ENCODE peak calls at places on chromosomes 6 and 20, in five cellular contexts. B, V, I, T and C are unnamed samples. For H3K4me1, the result is how much of the 10 kb centered on the place peaks cover.

GRCh38 chr20:57399587-57400261 is 8.5 kb downstream of the RBM38 start:
- DNase-seq in B (no peak), V (peak), T (no peak), I (no peak), C (peak)

GRCh38 chr6:158474961-158475343 is 84.9 kb upstream of the TMEM181 start:
- DNase-seq in V (no peak), I (peak), B (no peak), T (no peak), C (no peak)

GRCh38 chr6:70673601-70674000 is 5.9 kb downstream of the SMAP1 start:
- DNase-seq in I (no peak), V (no peak), T (no peak), B (peak), C (no peak)

GRCh38 chr6:152170702-152171667 is 363.5 kb downstream of the ESR1 start:
- DNase-seq in V (no peak), T (no peak), B (peak), I (peak), C (no peak)

GRCh38 chr6:26576407-26576843 is 20.3 kb upstream of the ABT1 start:
- DNase-seq in V (no peak), B (no peak), T (no peak), I (no peak), C (no peak)

GRCh38 chr6:40947876-40948514 is 91.0 kb downstream of the UNC5CL start:
- DNase-seq in I (no peak), T (no peak), B (peak), V (no peak), C (no peak)

GRCh38 chr6:106087548-106088325 is 1.6 kb downstream of the PRDM1 start:
- DNase-seq in T (peak), V (no peak), I (no peak), B (peak), C (no peak)

GRCh38 chr6:162974685-162975084 is 246.9 kb downstream of the PACRG start:
- DNase-seq in T (no peak), I (no peak), B (no peak), V (no peak), C (no peak)

GRCh38 chr6:80771941-80772340 is 665.5 kb downstream of the BCKDHB start:
- DNase-seq in T (peak), B (peak), I (no peak), V (no peak), C (no peak)

GRCh38 chr6:21804941-21805610 is 211.5 kb downstream of the SOX4 start:
- DNase-seq in V (no peak), T (peak), I (no peak), B (no peak), C (peak)

GRCh38 chr6:44005507-44005903 is 121.7 kb downstream of the MRPL14 start:
- DNase-seq in T (no peak), V (no peak), I (no peak), B (no peak), C (no peak)

GRCh38 chr20:44496976-44497375 is 21.3 kb downstream of the TTPAL start:
- DNase-seq in T (no peak), V (no peak), B (no peak), I (no peak), C (no peak)

GRCh38 chr6:52415917-52416628 is 4.1 kb upstream of the EFHC1 start:
- DNase-seq in I (no peak), B (no peak), V (no peak), T (no peak), C (no peak)

GRCh38 chr6:169494038-169494437 is 207.8 kb downstream of the WDR27 start:
- DNase-seq in I (no peak), T (no peak), B (no peak), V (no peak), C (no peak)

GRCh38 chr20:10984899-10985298 is 311.1 kb upstream of the JAG1 start:
- DNase-seq in B (no peak), T (no peak), V (no peak), I (no peak), C (no peak)

GRCh38 chr20:53142651-53143177 is 170.6 kb downstream of the TSHZ2 start:
- DNase-seq in I (no peak), V (no peak), B (no peak), T (peak), C (peak)

GRCh38 chr6:128395596-128395995 is 124.8 kb downstream of the PTPRK start:
- DNase-seq in V (no peak), T (no peak), I (no peak), B (no peak), C (no peak)

DNA sequence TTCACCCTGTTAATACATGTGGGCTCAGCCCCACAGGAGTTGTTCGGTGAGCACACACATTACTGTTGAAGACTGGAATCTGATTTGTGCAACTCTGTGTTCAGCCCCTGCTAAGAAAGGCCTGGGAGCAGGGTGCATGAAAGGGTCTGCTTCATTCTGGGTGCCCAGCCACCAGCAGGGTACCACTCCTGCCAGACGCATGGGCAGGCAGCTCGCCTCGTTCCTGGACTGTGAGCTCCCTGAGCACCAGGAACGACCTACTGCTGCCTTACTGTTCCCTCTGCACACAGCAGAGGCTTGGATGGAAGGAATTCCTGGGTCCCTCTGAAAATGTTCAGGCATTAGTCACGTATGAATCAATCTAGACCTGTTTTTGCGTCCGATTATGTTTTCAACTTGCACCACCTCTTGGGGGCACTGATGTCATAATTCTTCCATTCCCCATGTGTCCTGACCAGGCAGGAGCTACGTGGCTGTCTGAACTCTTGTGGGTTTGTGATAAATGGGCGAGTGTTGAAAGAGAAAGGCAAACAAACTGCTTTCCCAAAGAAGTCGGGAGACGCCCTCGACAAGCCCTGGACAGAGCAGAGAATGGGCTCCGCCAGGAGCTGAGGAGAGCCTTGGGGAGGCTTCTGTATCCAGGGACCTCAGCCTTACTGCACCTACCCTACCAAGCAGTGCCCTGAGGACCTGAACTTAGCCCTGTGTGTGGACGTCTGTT is 123.9 kb downstream of the LY86 start:
- DNase-seq in B (no peak), T (no peak), I (peak), V (no peak), C (no peak)
- H3K4me1 ChIP-seq in B (under half), T (under half), I (under half), V (under half), C (under half)

GRCh38 chr6:18391018-18391417 is 3.9 kb downstream of the RNF144B start:
- DNase-seq in B (no peak), T (no peak), I (no peak), V (no peak), C (no peak)
- H3K4me3 ChIP-seq in B (no peak), T (no peak), I (no peak), V (peak), C (no peak)

DNA sequence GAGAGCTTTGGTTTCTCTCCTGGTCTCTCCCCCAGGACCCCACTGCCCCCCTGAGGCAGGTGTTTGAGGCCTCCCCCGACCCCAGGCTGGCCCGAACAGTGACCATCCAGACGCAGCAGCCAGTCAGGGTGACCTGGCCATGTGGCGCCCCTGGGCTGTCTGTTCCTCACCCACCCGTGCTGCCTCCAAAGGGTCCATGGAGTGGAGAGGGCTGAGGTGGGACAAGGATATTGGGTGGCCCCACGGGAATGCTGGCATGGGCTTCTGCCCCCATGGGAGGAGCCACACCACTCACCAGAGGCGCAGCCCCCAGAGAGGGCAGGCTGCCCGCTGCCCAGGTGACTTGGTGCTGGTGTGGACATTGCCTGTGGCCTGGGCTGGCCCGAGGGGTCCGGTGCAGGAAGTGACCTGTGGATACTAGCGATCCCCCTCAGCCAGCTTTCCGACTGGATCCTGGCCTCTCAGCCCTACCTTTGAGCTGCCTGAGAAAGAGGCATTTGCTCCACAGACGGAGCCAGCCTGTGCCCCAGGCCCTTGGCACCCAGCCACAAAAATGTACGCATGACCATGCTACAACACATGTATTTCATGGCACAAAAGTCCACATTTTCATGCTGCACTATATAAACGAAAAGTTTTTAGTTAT is 50.8 kb downstream of the BCAS4 start:
- DNase-seq in V (no peak), B (no peak), I (no peak), T (no peak), C (no peak)
- H3K27ac ChIP-seq in V (no peak), B (no peak), I (no peak), T (no peak), C (no peak)

GRCh38 chr6:138032571-138032970 is 74.6 kb downstream of the PERP start:
- DNase-seq in V (no peak), B (no peak), T (no peak), I (no peak), C (no peak)
- H3K4me1 ChIP-seq in V (under half), B (under half), T (under half), I (under half), C (under half)

GRCh38 chr6:50520862-50521261 is 192.5 kb upstream of the TFAP2D start:
- DNase-seq in V (no peak), T (peak), B (peak), I (no peak), C (no peak)
- H3K4me3 ChIP-seq in V (no peak), T (no peak), B (no peak), I (no peak), C (no peak)

GRCh38 chr6:4943716-4944115 is 60.1 kb downstream of the RPP40 start:
- DNase-seq in T (no peak), B (no peak), I (no peak), V (no peak), C (no peak)

GRCh38 chr6:4944325-4944724 is 59.5 kb downstream of the RPP40 start:
- DNase-seq in I (no peak), B (no peak), V (no peak), T (no peak), C (no peak)

GRCh38 chr6:4940416-4940815 is 63.4 kb downstream of the RPP40 start:
- DNase-seq in I (no peak), T (no peak), V (no peak), B (no peak), C (no peak)

GRCh38 chr6:4942673-4943009 is 61.2 kb downstream of the RPP40 start:
- DNase-seq in V (no peak), B (no peak), I (no peak), T (no peak), C (no peak)

DNA sequence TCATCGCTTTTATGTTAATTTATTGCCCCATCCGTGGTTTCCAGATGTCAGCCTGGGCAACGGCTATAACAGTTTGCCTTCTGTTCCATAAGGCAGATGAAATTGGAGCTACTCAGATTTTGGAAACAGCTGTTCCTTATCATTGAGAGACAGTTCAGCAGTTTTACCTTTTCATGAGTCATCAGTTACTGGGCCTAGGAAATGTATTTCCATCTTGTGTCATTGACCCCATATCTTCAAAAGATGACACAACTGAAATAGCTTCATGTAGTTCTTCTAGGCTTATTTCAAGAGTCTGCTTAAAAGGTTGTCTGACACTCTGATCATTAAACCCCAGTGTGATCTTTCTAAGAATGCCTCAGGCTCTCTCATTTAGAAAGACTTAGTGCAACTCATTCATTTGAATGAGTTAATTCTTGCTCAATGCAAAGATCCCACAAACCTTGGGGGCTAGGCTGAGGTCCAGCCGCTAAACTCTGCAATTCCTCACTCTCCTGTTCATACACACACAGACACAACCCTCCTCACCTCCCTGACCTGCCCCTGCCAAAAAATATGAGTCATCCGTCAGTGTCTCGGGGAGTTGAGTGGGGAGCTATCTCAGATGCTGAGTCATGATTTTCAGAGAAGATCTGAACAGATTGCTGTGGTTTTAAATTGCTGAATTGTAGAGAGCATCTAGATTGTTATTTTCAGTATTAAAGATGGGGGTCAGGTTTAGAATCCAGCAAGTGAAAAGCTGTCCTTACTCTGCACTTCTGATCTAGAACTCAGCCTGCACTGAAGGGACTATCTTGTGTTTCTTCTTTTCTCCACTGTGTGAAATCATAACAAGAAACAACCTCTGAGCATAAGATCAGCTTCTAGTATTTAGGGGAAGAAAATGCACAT is 61.8 kb downstream of the RPP40 start:
- DNase-seq in V (no peak), I (peak), T (peak), B (no peak), C (peak)
- H3K27ac ChIP-seq in V (no peak), I (peak), T (peak), B (no peak), C (peak)

GRCh38 chr6:35086282-35086632 is 54.9 kb downstream of the TCP11 start:
- DNase-seq in I (no peak), B (no peak), V (no peak), T (no peak), C (no peak)
- H3K4me1 ChIP-seq in I (under half), B (under half), V (under half), T (under half), C (under half)

GRCh38 chr20:1323830-1324597 is 4.9 kb downstream of the SDCBP2 start:
- DNase-seq in V (no peak), I (no peak), B (no peak), T (no peak), C (no peak)
- H3K4me3 ChIP-seq in V (no peak), I (no peak), B (no peak), T (no peak), C (no peak)

DNA sequence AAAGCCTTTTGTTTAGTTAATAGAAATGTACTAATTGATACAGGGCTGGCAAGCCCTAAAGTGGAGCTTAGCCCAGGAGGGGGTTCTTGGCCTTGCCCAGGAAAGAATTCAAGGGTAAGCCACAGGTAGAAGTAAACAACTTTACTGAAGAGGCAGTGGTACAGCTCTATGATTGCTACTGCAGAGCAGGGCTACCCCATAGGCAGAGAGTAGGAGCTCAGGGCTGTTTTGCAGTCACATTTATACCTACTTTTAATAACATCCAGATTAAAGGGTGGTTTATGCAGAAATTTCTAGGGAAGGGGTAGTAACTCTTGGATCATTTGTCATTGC is 680.4 kb upstream of the GJE1 start:
- DNase-seq in I (no peak), T (no peak), V (no peak), B (no peak), C (no peak)
- H3K27ac ChIP-seq in I (no peak), T (no peak), V (no peak), B (no peak), C (no peak)

GRCh38 chr20:54152227-54153040 is 21.4 kb downstream of the CYP24A1 start:
- DNase-seq in T (no peak), I (no peak), B (no peak), V (no peak), C (no peak)

GRCh38 chr20:54151511-54152226 is 22.1 kb downstream of the CYP24A1 start:
- DNase-seq in T (no peak), V (no peak), B (no peak), I (no peak), C (no peak)

GRCh38 chr20:54148947-54149764 is 24.6 kb downstream of the CYP24A1 start:
- DNase-seq in V (no peak), I (peak), B (peak), T (no peak), C (no peak)

GRCh38 chr20:54151073-54151436 is 22.7 kb downstream of the CYP24A1 start:
- DNase-seq in T (no peak), I (no peak), B (no peak), V (no peak), C (no peak)

DNA sequence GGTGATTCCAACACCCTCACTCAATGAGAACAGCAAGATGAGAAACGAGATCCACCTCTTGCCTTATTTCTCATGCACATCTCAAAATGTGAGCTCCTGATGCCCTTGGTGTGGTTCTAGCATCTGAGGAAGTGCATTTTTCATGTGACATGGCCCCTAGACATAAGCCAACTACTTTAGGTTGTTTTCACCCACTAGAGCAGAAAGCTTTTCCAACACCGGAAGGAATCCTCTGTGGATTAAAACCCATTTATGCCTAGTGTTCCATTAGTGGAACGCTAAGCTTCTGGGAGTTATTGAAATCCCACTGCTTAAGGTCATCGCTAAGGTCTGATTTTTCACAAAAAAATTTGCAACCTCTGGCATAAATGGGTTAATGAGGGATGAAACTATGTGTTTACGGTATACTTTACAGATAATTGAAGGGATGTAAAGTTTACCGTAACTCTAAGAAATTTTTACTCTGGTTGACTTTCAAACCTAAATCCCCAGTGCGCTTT is 24.0 kb downstream of the CYP24A1 start:
- DNase-seq in I (no peak), B (no peak), V (no peak), T (no peak), C (no peak)
- H3K4me1 ChIP-seq in I (under half), B (under half), V (under half), T (under half), C (under half)